ENCODE peak calls at places on chromosomes 4 and X, in ten cellular contexts. One of them, this sample, is unnamed.

GRCh38 chrX:53116101-53116500 is 22.2 kb downstream of the KANTR start:
- DNase-seq in A549: no peak
- DNase-seq in astrocyte of the spinal cord: peak; percentile 73
- DNase-seq in AG04450: no peak
- DNase-seq in AG09309: no peak
- DNase-seq in adrenal gland: peak; percentile 31
- DNase-seq in RWPE1: no peak
- DNase-seq in cardiac fibroblast: peak; percentile 73
- DNase-seq in upper lobe of right lung: no peak
- DNase-seq in OCI-LY7: no peak
- DNase-seq in this sample: no peak

GRCh38 chr4:185504098-185505047 is 30.9 kb downstream of the PDLIM3 start:
- DNase-seq in adrenal gland: peak; percentile 33
- DNase-seq in RWPE1: peak; percentile 5
- DNase-seq in A549: no peak
- DNase-seq in AG04450: peak; percentile 51
- DNase-seq in astrocyte of the spinal cord: peak; percentile 33
- DNase-seq in upper lobe of right lung: peak; percentile 71
- DNase-seq in OCI-LY7: no peak
- DNase-seq in cardiac fibroblast: peak; percentile 92
- DNase-seq in AG09309: no peak
- DNase-seq in this sample: no peak

GRCh38 chr4:123662827-123663226 is 266.2 kb downstream of the SPRY1 start:
- DNase-seq in AG09309: no peak
- DNase-seq in A549: no peak
- DNase-seq in astrocyte of the spinal cord: no peak
- DNase-seq in cardiac fibroblast: no peak
- DNase-seq in AG04450: no peak
- DNase-seq in adrenal gland: no peak
- DNase-seq in upper lobe of right lung: no peak
- DNase-seq in OCI-LY7: no peak
- DNase-seq in RWPE1: no peak
- DNase-seq in this sample: no peak

GRCh38 chrX:12548746-12549145 is 242.5 kb upstream of the PRPS2 start:
- DNase-seq in adrenal gland: peak; percentile 15
- DNase-seq in upper lobe of right lung: no peak
- DNase-seq in A549: peak; percentile 19
- DNase-seq in AG09309: no peak
- DNase-seq in RWPE1: peak; percentile 6
- DNase-seq in cardiac fibroblast: peak; percentile 52
- DNase-seq in astrocyte of the spinal cord: peak; percentile 18
- DNase-seq in AG04450: peak; percentile 0
- DNase-seq in OCI-LY7: peak; percentile 26
- DNase-seq in this sample: no peak

GRCh38 chrX:5646818-5647217 is 581.8 kb downstream of the NLGN4X start:
- DNase-seq in OCI-LY7: peak; percentile 82
- DNase-seq in AG04450: no peak
- DNase-seq in A549: no peak
- DNase-seq in upper lobe of right lung: no peak
- DNase-seq in astrocyte of the spinal cord: no peak
- DNase-seq in cardiac fibroblast: no peak
- DNase-seq in RWPE1: no peak
- DNase-seq in AG09309: no peak
- DNase-seq in adrenal gland: no peak
- DNase-seq in this sample: no peak

GRCh38 chr4:3299122-3299521 is 6.3 kb downstream of the RGS12 start:
- DNase-seq in adrenal gland: peak; percentile 8
- DNase-seq in AG09309: no peak
- DNase-seq in astrocyte of the spinal cord: no peak
- DNase-seq in OCI-LY7: no peak
- DNase-seq in AG04450: no peak
- DNase-seq in A549: no peak
- DNase-seq in upper lobe of right lung: no peak
- DNase-seq in cardiac fibroblast: no peak
- DNase-seq in RWPE1: no peak
- DNase-seq in this sample: no peak

GRCh38 chrX:124289443-124289842 is 43.0 kb upstream of the TEX13D start:
- DNase-seq in adrenal gland: no peak
- DNase-seq in A549: no peak
- DNase-seq in OCI-LY7: no peak
- DNase-seq in upper lobe of right lung: no peak
- DNase-seq in AG09309: no peak
- DNase-seq in RWPE1: no peak
- DNase-seq in cardiac fibroblast: no peak
- DNase-seq in astrocyte of the spinal cord: no peak
- DNase-seq in AG04450: no peak
- DNase-seq in this sample: no peak

GRCh38 chr4:4461850-4462249 is 74.9 kb downstream of the NSG1 start:
- DNase-seq in OCI-LY7: no peak
- DNase-seq in AG04450: no peak
- DNase-seq in astrocyte of the spinal cord: no peak
- DNase-seq in adrenal gland: peak; percentile 71
- DNase-seq in cardiac fibroblast: no peak
- DNase-seq in upper lobe of right lung: peak; percentile 67
- DNase-seq in A549: no peak
- DNase-seq in AG09309: no peak
- DNase-seq in RWPE1: no peak
- DNase-seq in this sample: no peak

GRCh38 chr4:144579411-144580020 is 66.4 kb upstream of the HHIP start:
- DNase-seq in AG04450: no peak
- DNase-seq in upper lobe of right lung: no peak
- DNase-seq in AG09309: peak; percentile 18
- DNase-seq in RWPE1: peak; percentile 48
- DNase-seq in cardiac fibroblast: peak; percentile 90
- DNase-seq in astrocyte of the spinal cord: peak; percentile 64
- DNase-seq in A549: peak; percentile 23
- DNase-seq in OCI-LY7: no peak
- DNase-seq in adrenal gland: no peak
- DNase-seq in this sample: no peak

GRCh38 chr4:104571341-104571740 is 76.6 kb upstream of the CXXC4 start:
- DNase-seq in OCI-LY7: no peak
- DNase-seq in A549: peak; percentile 35
- DNase-seq in astrocyte of the spinal cord: peak; percentile 16
- DNase-seq in upper lobe of right lung: no peak
- DNase-seq in cardiac fibroblast: no peak
- DNase-seq in adrenal gland: no peak
- DNase-seq in AG09309: no peak
- DNase-seq in AG04450: no peak
- DNase-seq in RWPE1: no peak
- DNase-seq in this sample: no peak

GRCh38 chrX:91108761-91109160 is 325.9 kb upstream of the PABPC5 start:
- DNase-seq in cardiac fibroblast: no peak
- DNase-seq in astrocyte of the spinal cord: no peak
- DNase-seq in adrenal gland: no peak
- DNase-seq in AG04450: no peak
- DNase-seq in RWPE1: no peak
- DNase-seq in upper lobe of right lung: no peak
- DNase-seq in AG09309: no peak
- DNase-seq in A549: no peak
- DNase-seq in OCI-LY7: no peak
- DNase-seq in this sample: no peak

GRCh38 chrX:9765072-9765736 is 443 bp downstream of the GPR143 start:
- DNase-seq in A549: no peak
- DNase-seq in adrenal gland: no peak
- DNase-seq in AG04450: no peak
- DNase-seq in astrocyte of the spinal cord: no peak
- DNase-seq in AG09309: no peak
- DNase-seq in RWPE1: no peak
- DNase-seq in upper lobe of right lung: no peak
- DNase-seq in cardiac fibroblast: no peak
- DNase-seq in OCI-LY7: no peak
- DNase-seq in this sample: no peak

GRCh38 chr4:73883306-73883705 is 14.1 kb downstream of the CXCL1 start:
- DNase-seq in AG04450: no peak
- DNase-seq in astrocyte of the spinal cord: peak; percentile 89
- DNase-seq in upper lobe of right lung: no peak
- DNase-seq in A549: no peak
- DNase-seq in cardiac fibroblast: peak; percentile 92
- DNase-seq in RWPE1: no peak
- DNase-seq in adrenal gland: no peak
- DNase-seq in OCI-LY7: no peak
- DNase-seq in AG09309: no peak
- DNase-seq in this sample: no peak

GRCh38 chr4:157270108-157270507 is 49.6 kb downstream of the GRIA2 start:
- DNase-seq in adrenal gland: no peak
- DNase-seq in RWPE1: no peak
- DNase-seq in cardiac fibroblast: no peak
- DNase-seq in OCI-LY7: no peak
- DNase-seq in A549: no peak
- DNase-seq in upper lobe of right lung: no peak
- DNase-seq in astrocyte of the spinal cord: peak; percentile 2
- DNase-seq in AG04450: no peak
- DNase-seq in AG09309: no peak
- DNase-seq in this sample: no peak

DNA sequence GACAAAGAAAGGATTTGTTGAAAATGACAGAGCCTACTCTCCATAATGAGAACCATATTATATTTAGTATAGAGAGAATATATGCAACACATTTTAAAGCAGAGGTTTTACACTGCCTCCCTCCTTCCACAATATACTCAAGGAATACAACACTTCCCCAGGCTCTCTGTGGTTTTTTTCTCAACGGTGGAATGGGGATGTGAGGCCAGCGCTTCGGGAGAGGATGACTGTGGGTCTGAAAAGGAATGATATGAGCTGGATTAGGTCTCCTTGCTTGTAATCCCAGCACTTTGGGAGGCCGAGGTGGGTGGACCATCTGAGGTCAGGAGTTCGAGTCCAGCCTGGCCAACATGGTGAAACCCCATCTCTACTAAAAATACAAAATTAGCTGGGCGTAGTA is 348.7 kb upstream of the KLF3 start:
- DNase-seq in upper lobe of right lung: no peak
- DNase-seq in adrenal gland: no peak
- DNase-seq in A549: no peak
- DNase-seq in cardiac fibroblast: no peak
- DNase-seq in RWPE1: no peak
- DNase-seq in AG04450: no peak
- DNase-seq in OCI-LY7: no peak
- DNase-seq in AG09309: no peak
- DNase-seq in astrocyte of the spinal cord: no peak
- DNase-seq in this sample: no peak
- TF ChIP-seq CTCF in upper lobe of right lung: no peak
- TF ChIP-seq CTCF in adrenal gland: no peak
- TF ChIP-seq CTCF in A549: no peak
- TF ChIP-seq CTCF in cardiac fibroblast: no peak
- TF ChIP-seq CTCF in RWPE1: no peak
- TF ChIP-seq CTCF in AG04450: no peak
- TF ChIP-seq CTCF in OCI-LY7: no peak
- TF ChIP-seq CTCF in AG09309: no peak
- TF ChIP-seq CTCF in astrocyte of the spinal cord: no peak
- TF ChIP-seq CTCF in this sample: no peak

DNA sequence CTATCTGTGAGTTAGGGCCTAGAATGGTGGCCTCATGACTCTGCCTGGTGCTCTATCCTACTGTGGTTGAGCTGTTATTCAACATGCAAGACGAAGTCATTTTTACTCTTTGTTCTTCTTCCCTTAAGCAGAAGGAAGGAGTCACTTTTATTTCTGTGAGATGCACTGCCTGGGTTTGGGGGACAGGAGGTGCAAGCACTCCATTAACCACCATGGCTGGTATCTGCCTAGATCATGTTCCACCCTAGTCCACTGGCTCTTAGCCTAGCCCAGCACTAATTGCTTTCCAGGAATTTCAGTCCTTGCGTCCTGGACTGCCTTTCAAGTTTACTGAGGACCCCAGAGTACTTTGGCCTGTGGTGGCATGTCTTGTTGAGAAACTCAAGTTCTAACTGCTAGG is 1182.7 kb downstream of the FSTL5 start:
- DNase-seq in astrocyte of the spinal cord: no peak
- DNase-seq in OCI-LY7: no peak
- DNase-seq in AG04450: no peak
- DNase-seq in A549: no peak
- DNase-seq in RWPE1: no peak
- DNase-seq in adrenal gland: no peak
- DNase-seq in upper lobe of right lung: no peak
- DNase-seq in cardiac fibroblast: no peak
- DNase-seq in AG09309: no peak
- DNase-seq in this sample: no peak
- TF ChIP-seq CTCF in astrocyte of the spinal cord: no peak
- TF ChIP-seq CTCF in OCI-LY7: no peak
- TF ChIP-seq CTCF in AG04450: no peak
- TF ChIP-seq CTCF in A549: no peak
- TF ChIP-seq CTCF in RWPE1: no peak
- TF ChIP-seq CTCF in adrenal gland: no peak
- TF ChIP-seq CTCF in upper lobe of right lung: no peak
- TF ChIP-seq CTCF in cardiac fibroblast: no peak
- TF ChIP-seq CTCF in AG09309: no peak
- TF ChIP-seq CTCF in this sample: no peak

GRCh38 chr4:172311682-172312081 is 498.5 kb downstream of the GALNTL6 start:
- DNase-seq in A549: no peak
- DNase-seq in OCI-LY7: no peak
- DNase-seq in AG09309: no peak
- DNase-seq in AG04450: no peak
- DNase-seq in cardiac fibroblast: no peak
- DNase-seq in adrenal gland: no peak
- DNase-seq in astrocyte of the spinal cord: no peak
- DNase-seq in RWPE1: no peak
- DNase-seq in upper lobe of right lung: no peak
- DNase-seq in this sample: no peak
- TF ChIP-seq CTCF in A549: no peak
- TF ChIP-seq CTCF in OCI-LY7: no peak
- TF ChIP-seq CTCF in AG09309: no peak
- TF ChIP-seq CTCF in AG04450: no peak
- TF ChIP-seq CTCF in cardiac fibroblast: no peak
- TF ChIP-seq CTCF in adrenal gland: no peak
- TF ChIP-seq CTCF in astrocyte of the spinal cord: no peak
- TF ChIP-seq CTCF in RWPE1: no peak
- TF ChIP-seq CTCF in upper lobe of right lung: no peak
- TF ChIP-seq CTCF in this sample: no peak

GRCh38 chrX:4379071-4379470 is 665.6 kb upstream of the PRKX start:
- DNase-seq in OCI-LY7: no peak
- DNase-seq in cardiac fibroblast: no peak
- DNase-seq in upper lobe of right lung: no peak
- DNase-seq in RWPE1: peak; percentile 13
- DNase-seq in AG04450: no peak
- DNase-seq in AG09309: no peak
- DNase-seq in astrocyte of the spinal cord: no peak
- DNase-seq in A549: no peak
- DNase-seq in adrenal gland: no peak
- DNase-seq in this sample: no peak

GRCh38 chrX:4373777-4374176 is 660.3 kb upstream of the PRKX start:
- DNase-seq in A549: no peak
- DNase-seq in AG04450: no peak
- DNase-seq in astrocyte of the spinal cord: no peak
- DNase-seq in AG09309: no peak
- DNase-seq in OCI-LY7: no peak
- DNase-seq in upper lobe of right lung: no peak
- DNase-seq in cardiac fibroblast: no peak
- DNase-seq in adrenal gland: no peak
- DNase-seq in RWPE1: no peak
- DNase-seq in this sample: no peak
- TF ChIP-seq CTCF in A549: no peak
- TF ChIP-seq CTCF in AG04450: no peak
- TF ChIP-seq CTCF in astrocyte of the spinal cord: no peak
- TF ChIP-seq CTCF in AG09309: no peak
- TF ChIP-seq CTCF in OCI-LY7: no peak
- TF ChIP-seq CTCF in upper lobe of right lung: no peak
- TF ChIP-seq CTCF in cardiac fibroblast: no peak
- TF ChIP-seq CTCF in adrenal gland: no peak
- TF ChIP-seq CTCF in RWPE1: no peak
- TF ChIP-seq CTCF in this sample: no peak

This sample was measured in BJ.